ENCODE peak calls at places on chromosomes 11 and 22, in ten cellular contexts. A is HFFc6, I is Right ventricle myocardium inferior, F is mesendoderm, G is DND-41, H is natural killer cell, Q is activated T-cell treated with anti-CD3 and anti-CD28 coated beads for 24 hours, W is tibial nerve, C is T-helper 2 cell, O is upper lobe of right lung. N is an unnamed sample.

GRCh38 chr11:125063429-125064043 is 431 bp downstream of the SLC37A2 start:
- DNase-seq in W (no peak), A (no peak), F (peak), C (no peak), I (no peak), O (no peak), G (no peak), H (no peak), Q (no peak), N (no peak)

GRCh38 chr22:22368516-22368915 is 123.9 kb downstream of the VPREB1 start:
- DNase-seq in G (no peak), O (no peak), H (no peak), W (no peak), I (no peak), F (no peak), C (no peak), A (no peak), Q (no peak), N (no peak)

GRCh38 chr11:11400635-11401232 is 47.7 kb upstream of the CSNK2A3 start:
- DNase-seq in F (peak), O (no peak), G (peak), W (no peak), Q (no peak), I (no peak), H (no peak), A (no peak), C (no peak), N (no peak)

GRCh38 chr22:39960791-39961746 is 872 bp downstream of the TMA7B start:
- DNase-seq in G (no peak), O (no peak), F (no peak), I (no peak), Q (peak), W (no peak), C (peak), H (peak), A (peak), N (no peak)

GRCh38 chr11:92222701-92223100 is 1.9 kb upstream of the FAT3 start:
- DNase-seq in G (no peak), Q (no peak), O (no peak), C (no peak), H (no peak), F (no peak), I (no peak), W (no peak), A (no peak), N (no peak)

GRCh38 chr22:37547249-37547741 is 13.0 kb upstream of the CDC42EP1 start:
- DNase-seq in F (no peak), C (no peak), Q (no peak), H (no peak), I (no peak), O (no peak), A (no peak), W (no peak), G (no peak), N (no peak)

GRCh38 chr22:46043816-46044717 is 67.1 kb upstream of the WNT7B start:
- DNase-seq in H (no peak), I (no peak), F (peak), W (no peak), C (no peak), Q (no peak), O (peak), A (no peak), G (peak), N (peak)

GRCh38 chr11:67312187-67313021 is 9.1 kb downstream of the SSH3 start:
- DNase-seq in Q (no peak), G (no peak), H (no peak), O (peak), I (no peak), F (no peak), A (no peak), W (no peak), C (no peak), N (no peak)

GRCh38 chr22:29715705-29716104 is 4.1 kb upstream of the CABP7 start:
- DNase-seq in A (no peak), G (no peak), F (no peak), I (no peak), C (no peak), W (no peak), H (no peak), O (no peak), Q (no peak), N (no peak)

GRCh38 chr11:125071408-125071807 is 8.3 kb downstream of the SLC37A2 start:
- DNase-seq in F (no peak), H (no peak), Q (no peak), A (no peak), C (no peak), I (no peak), W (peak), G (no peak), O (no peak), N (no peak)

GRCh38 chr11:112478806-112479205 is 218.1 kb upstream of the PLET1 start:
- DNase-seq in Q (no peak), W (no peak), H (no peak), O (no peak), A (no peak), F (no peak), G (no peak), I (no peak), C (no peak), N (no peak)

GRCh38 chr11:118051611-118052461 is 25.0 kb upstream of the TMPRSS4 start:
- DNase-seq in W (no peak), F (no peak), A (no peak), G (peak), Q (peak), C (peak), O (no peak), H (no peak), I (no peak), N (no peak)

GRCh38 chr22:27801197-27801615 is 350 bp downstream of the MN1 start:
- DNase-seq in A (no peak), C (no peak), O (peak), F (peak), G (no peak), W (no peak), H (no peak), I (peak), Q (peak), N (no peak)

GRCh38 chr11:132559371-132560036 is 972.8 kb downstream of the OPCML start:
- DNase-seq in Q (no peak), H (no peak), G (no peak), I (no peak), C (no peak), W (no peak), F (peak), O (no peak), A (peak), N (no peak)

GRCh38 chr11:12811861-12812260 is 137.6 kb downstream of the TEAD1 start:
- DNase-seq in F (no peak), H (no peak), A (no peak), W (no peak), O (no peak), G (peak), I (no peak), C (no peak), Q (no peak), N (no peak)

GRCh38 chr22:49011379-49011768 is 816.3 kb downstream of the BRD1 start:
- DNase-seq in C (no peak), A (no peak), F (no peak), Q (no peak), G (no peak), H (no peak), O (no peak), W (no peak), I (no peak), N (no peak)